ENCODE peak calls at places on chromosomes 1 and 21, in eight cellular contexts. R is anterior cingulate cortex, Q is GM12892, G is brain microvascular endothelial cell, F is globus pallidus, H is NCI-H2029 treated with DMSO at 0.1 percent for 48 hours, M is NCI-H510A treated with DMSO at 0.1 percent for 48 hours, K is mesenteric fat pad. O is an unnamed sample.

GRCh38 chr1:103489881-103490280 is 35.6 kb upstream of the RNPC3 start:
- DNase-seq in R (no peak), Q (no peak), G (no peak), F (no peak), H (no peak), M (no peak), K (no peak), O (peak)

GRCh38 chr1:20666804-20667203 is 5.6 kb upstream of the DDOST start:
- DNase-seq in R (no peak), Q (no peak), G (no peak), F (no peak), H (no peak), M (peak), K (no peak), O (peak)

GRCh38 chr1:31760901-31761470 is 3.2 kb downstream of the ADGRB2 start:
- DNase-seq in R (peak), Q (peak), G (peak), F (no peak), H (no peak), M (peak), K (no peak), O (peak)

GRCh38 chr1:3787347-3787710 is 9.0 kb downstream of the LRRC47 start:
- DNase-seq in R (no peak), Q (no peak), G (no peak), F (no peak), H (no peak), M (no peak), K (no peak), O (no peak)

GRCh38 chr1:101238041-101238515 is 1.3 kb downstream of the S1PR1 start:
- DNase-seq in R (no peak), Q (no peak), G (no peak), F (no peak), H (no peak), M (no peak), K (no peak), O (no peak)

GRCh38 chr1:235844776-235845175 is 21.9 kb downstream of the LYST start:
- DNase-seq in R (no peak), Q (no peak), G (no peak), F (no peak), H (no peak), M (no peak), K (no peak), O (no peak)

GRCh38 chr1:218664385-218665170 is 319.4 kb downstream of the TGFB2 start:
- DNase-seq in R (no peak), Q (no peak), G (no peak), F (no peak), H (no peak), M (no peak), K (no peak), O (peak)

GRCh38 chr1:26138974-26139558 is 19.8 kb upstream of the FAM110D start:
- DNase-seq in R (no peak), Q (no peak), G (no peak), F (no peak), H (no peak), M (peak), K (no peak), O (no peak)

GRCh38 chr1:9593492-9594465 is 5.1 kb downstream of the TMEM201 start:
- DNase-seq in R (peak), Q (peak), G (peak), F (peak), H (peak), M (peak), K (no peak), O (peak)

GRCh38 chr1:162885265-162885664 is 24.3 kb upstream of the CCDC190 start:
- DNase-seq in R (no peak), Q (no peak), G (no peak), F (no peak), H (no peak), M (no peak), K (no peak), O (no peak)

GRCh38 chr1:46613661-46614603 is 2.7 kb downstream of the MOB3C start:
- DNase-seq in R (peak), Q (peak), G (peak), F (peak), H (peak), M (peak), K (peak), O (peak)

GRCh38 chr1:93827633-93828436 is 51.2 kb downstream of the DNTTIP2 start:
- DNase-seq in R (no peak), Q (no peak), G (no peak), F (no peak), H (no peak), M (no peak), K (no peak), O (peak)

GRCh38 chr21:33124879-33125278 is 54.9 kb downstream of the OLIG1 start:
- DNase-seq in R (no peak), Q (no peak), G (no peak), F (peak), H (no peak), M (no peak), K (no peak), O (no peak)

GRCh38 chr1:23664837-23665795 is 26.5 kb upstream of the RPL11 start:
- DNase-seq in R (no peak), Q (no peak), G (peak), F (no peak), H (peak), M (no peak), K (no peak), O (peak)

GRCh38 chr1:241695454-241696171 is 43.5 kb downstream of the WDR64 start:
- DNase-seq in R (no peak), Q (no peak), G (no peak), F (no peak), H (no peak), M (no peak), K (no peak), O (no peak)

GRCh38 chr1:185966487-185966886 is 232.3 kb downstream of the HMCN1 start:
- DNase-seq in R (no peak), Q (no peak), G (no peak), F (no peak), H (no peak), M (no peak), K (no peak), O (no peak)

GRCh38 chr1:62131093-62131725 is 63.4 kb upstream of the L1TD1 start:
- DNase-seq in R (no peak), Q (peak), G (peak), F (peak), H (peak), M (peak), K (no peak), O (peak)

GRCh38 chr1:225677350-225678124 is 24.6 kb upstream of the ENAH start:
- DNase-seq in R (no peak), Q (no peak), G (no peak), F (no peak), H (no peak), M (no peak), K (no peak), O (no peak)

GRCh38 chr1:37666241-37666867 is 26.0 kb upstream of the CDCA8 start:
- DNase-seq in R (no peak), Q (no peak), G (no peak), F (no peak), H (no peak), M (no peak), K (no peak), O (no peak)

GRCh38 chr1:150150511-150151021 is 850 bp downstream of the PLEKHO1 start:
- DNase-seq in R (no peak), Q (no peak), G (no peak), F (no peak), H (no peak), M (no peak), K (no peak), O (no peak)

GRCh38 chr1:100710881-100711660 is 8.5 kb upstream of the VCAM1 start:
- DNase-seq in R (no peak), Q (no peak), G (no peak), F (no peak), H (no peak), M (no peak), K (no peak), O (no peak)

GRCh38 chr1:110003747-110004428 is 19.3 kb downstream of the AHCYL1 start:
- DNase-seq in R (peak), Q (no peak), G (peak), F (no peak), H (no peak), M (peak), K (no peak), O (peak)

GRCh38 chr1:8985915-8986813 is 40.1 kb downstream of the SLC2A7 start:
- DNase-seq in R (peak), Q (no peak), G (peak), F (peak), H (peak), M (no peak), K (no peak), O (peak)

GRCh38 chr1:30446508-30446907 is 276.9 kb downstream of the MATN1 start:
- DNase-seq in R (no peak), Q (no peak), G (no peak), F (no peak), H (no peak), M (no peak), K (peak), O (no peak)

GRCh38 chr1:4970532-4970931 is 316.1 kb downstream of the AJAP1 start:
- DNase-seq in R (no peak), Q (no peak), G (no peak), F (no peak), H (no peak), M (no peak), K (no peak), O (no peak)

GRCh38 chr1:154534263-154534844 is 24.1 kb downstream of the UBE2Q1 start:
- DNase-seq in R (no peak), Q (no peak), G (no peak), F (no peak), H (no peak), M (peak), K (no peak), O (peak)

GRCh38 chr1:30101016-30101415 is 622.4 kb downstream of the MATN1 start:
- DNase-seq in R (no peak), Q (no peak), G (no peak), F (no peak), H (no peak), M (no peak), K (no peak), O (no peak)

GRCh38 chr1:246162560-246162959 is 344.5 kb downstream of the SMYD3 start:
- DNase-seq in R (no peak), Q (no peak), G (no peak), F (no peak), H (no peak), M (no peak), K (no peak), O (no peak)

GRCh38 chr21:44574457-44575306 is 1.2 kb downstream of the KRTAP10-4 start:
- DNase-seq in R (no peak), Q (no peak), G (no peak), F (no peak), H (no peak), M (no peak), K (no peak), O (no peak)

GRCh38 chr1:47871799-47872353 is 125.3 kb downstream of the TRABD2B start:
- DNase-seq in R (no peak), Q (no peak), G (peak), F (no peak), H (no peak), M (no peak), K (peak), O (peak)

GRCh38 chr21:44931137-44931500 is 8.7 kb upstream of the SLX9 start:
- DNase-seq in R (no peak), Q (no peak), G (no peak), F (no peak), H (no peak), M (no peak), K (no peak), O (no peak)

GRCh38 chr1:119885903-119886783 is 10.2 kb downstream of the ADAM30 start:
- DNase-seq in R (no peak), Q (no peak), G (peak), F (no peak), H (peak), M (peak), K (no peak), O (peak)

GRCh38 chr1:202349263-202349928 is 897 bp downstream of the PPP1R12B start:
- DNase-seq in R (peak), Q (no peak), G (peak), F (peak), H (no peak), M (no peak), K (no peak), O (peak)

GRCh38 chr1:200535605-200536004 is 84.9 kb downstream of the KIF14 start:
- DNase-seq in R (no peak), Q (no peak), G (no peak), F (no peak), H (no peak), M (no peak), K (no peak), O (peak)

GRCh38 chr21:27477321-27477720 is 510.4 kb upstream of the ADAMTS5 start:
- DNase-seq in R (no peak), Q (no peak), G (no peak), F (no peak), H (no peak), M (no peak), K (no peak), O (no peak)

GRCh38 chr1:154502742-154503111 is 515 bp upstream of the SHE start:
- DNase-seq in R (no peak), Q (no peak), G (no peak), F (no peak), H (no peak), M (no peak), K (no peak), O (no peak)